ENCODE peak calls at places on chromosome 13, in six cellular contexts. I is H9, L is trophoblast cell, F is neuronal stem cell, Z is IMR-90, G is mesenchymal stem cell. H is an unnamed sample.

GRCh38 chr13:106103779-106104178 is 431.7 kb downstream of the EFNB2 start:
- DNase-seq in F (no peak), L (no peak), I (no peak), G (peak; percentile 84), Z (no peak), H (peak; percentile 77)

GRCh38 chr13:79803939-79804487 is 323.1 kb downstream of the NDFIP2 start:
- DNase-seq in F (no peak), Z (no peak), L (no peak), I (no peak), G (no peak), H (no peak)

GRCh38 chr13:77388944-77389616 is 62.2 kb upstream of the MYCBP2 start:
- DNase-seq in L (no peak), Z (no peak), G (no peak), I (no peak), F (no peak), H (no peak)

GRCh38 chr13:27339299-27339698 is 68.7 kb downstream of the RASL11A start:
- DNase-seq in L (peak; percentile 60), G (peak; percentile 47), Z (peak; percentile 42), F (no peak), I (peak; percentile 86), H (peak; percentile 90)

GRCh38 chr13:97264663-97265062 is 42.5 kb downstream of the MBNL2 start:
- DNase-seq in G (no peak), I (no peak), Z (no peak), F (no peak), L (no peak), H (no peak)

GRCh38 chr13:102914629-102914935 is 68.8 kb downstream of the ERCC5 start:
- DNase-seq in Z (no peak), F (no peak), I (no peak), G (no peak), L (no peak), H (peak; percentile 25)

GRCh38 chr13:26980099-26981031 is 191.2 kb downstream of the USP12 start:
- DNase-seq in Z (no peak), I (no peak), G (no peak), L (no peak), F (no peak), H (no peak)

GRCh38 chr13:31200636-31200970 is 828 bp downstream of the B3GLCT start:
- DNase-seq in G (peak; percentile 56), L (peak; percentile 53), Z (no peak), I (peak; percentile 47), F (peak; percentile 36), H (peak; percentile 53)

GRCh38 chr13:51305558-51305957 is 33.9 kb upstream of the SERPINE3 start:
- DNase-seq in L (no peak), I (no peak), G (no peak), F (no peak), Z (no peak), H (no peak)
- H3K4ac ChIP-seq in L (no peak overlapping the region), I (no peak overlapping the region), G (no peak overlapping the region), F (no peak overlapping the region), Z (no peak overlapping the region), H (no peak overlapping the region)

GRCh38 chr13:41837668-41838067 is 123.2 kb downstream of the VWA8 start:
- DNase-seq in L (no peak), Z (peak; percentile 12), I (no peak), G (no peak), F (no peak), H (no peak)
- H3K4ac ChIP-seq in L (no peak overlapping the region), Z (no peak overlapping the region), I (no peak overlapping the region), G (no peak overlapping the region), F (no peak overlapping the region), H (no peak overlapping the region)

DNA sequence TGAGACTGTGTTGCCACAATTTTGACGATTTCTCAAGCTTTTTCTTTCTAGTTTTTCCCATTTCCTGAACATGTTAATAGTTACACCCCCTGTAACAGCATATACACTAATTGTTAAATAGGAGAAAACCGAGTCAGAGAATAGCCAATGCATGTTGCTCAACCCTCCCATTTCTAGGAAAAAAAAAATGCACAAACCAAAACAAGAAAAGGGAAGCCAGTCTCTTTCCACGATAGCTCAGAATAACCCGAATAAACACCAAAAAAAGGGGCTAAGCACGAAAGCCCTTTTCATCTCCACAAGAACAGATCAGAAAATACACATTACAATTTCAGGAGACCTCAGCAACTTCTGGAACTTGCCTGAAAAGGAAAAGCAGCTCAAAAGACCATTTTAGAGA is 16.3 kb downstream of the LATS2 start:
- DNase-seq in G (no peak), F (no peak), L (no peak), I (no peak), Z (no peak), H (no peak)
- H3K4ac ChIP-seq in G (no peak overlapping the region), F (no peak overlapping the region), L (peak overlapping the region; percentile 41), I (no peak overlapping the region), Z (no peak overlapping the region), H (no peak overlapping the region)

DNA sequence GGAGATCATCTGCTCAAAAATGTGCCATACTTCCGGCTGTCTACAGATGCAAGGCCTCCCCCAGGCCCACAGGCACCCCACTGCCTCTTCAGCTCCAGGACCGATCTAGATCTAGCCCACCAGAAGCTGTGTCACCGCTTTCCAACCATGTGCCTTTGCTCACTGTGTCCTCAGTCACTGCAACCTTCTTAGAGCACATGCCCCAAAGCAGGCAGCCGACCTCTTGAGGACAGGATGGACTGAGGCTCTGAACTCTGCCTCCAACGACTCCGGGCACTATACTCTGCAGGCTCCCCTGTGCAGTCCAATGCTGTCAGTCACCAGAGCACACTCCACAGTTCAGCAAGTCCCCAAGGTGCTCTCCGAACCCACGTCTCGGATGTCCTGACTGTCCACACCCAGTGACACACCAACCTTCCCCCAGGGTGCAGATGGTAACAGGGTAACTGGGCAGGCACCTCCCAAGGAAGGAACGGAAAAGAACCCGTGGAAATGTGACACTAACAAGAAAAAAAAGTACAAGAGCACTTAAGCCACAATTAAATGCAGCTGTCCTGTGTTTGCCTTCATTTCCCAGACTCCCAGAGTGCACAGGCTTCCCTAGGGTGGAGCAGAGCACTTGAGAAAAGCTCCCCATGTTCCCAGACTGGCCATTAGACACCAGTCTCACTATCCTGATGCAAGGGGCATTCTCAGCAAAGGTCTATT is 4.8 kb downstream of the STK24 start:
- DNase-seq in I (no peak), Z (peak; percentile 47), F (no peak), G (peak; percentile 87), L (no peak), H (peak; percentile 22)
- H3K4ac ChIP-seq in I (no peak overlapping the region), Z (peak overlapping the region; percentile 46), F (no peak overlapping the region), G (peak overlapping the region; percentile 27), L (peak overlapping the region; percentile 12), H (no peak overlapping the region)

GRCh38 chr13:20331949-20332348 is 99.8 kb upstream of the GJB6 start:
- DNase-seq in Z (no peak), I (no peak), F (no peak), L (no peak), G (no peak), H (no peak)
- H3K4ac ChIP-seq in Z (no peak overlapping the region), I (no peak overlapping the region), F (no peak overlapping the region), L (no peak overlapping the region), G (no peak overlapping the region), H (no peak overlapping the region)

DNA sequence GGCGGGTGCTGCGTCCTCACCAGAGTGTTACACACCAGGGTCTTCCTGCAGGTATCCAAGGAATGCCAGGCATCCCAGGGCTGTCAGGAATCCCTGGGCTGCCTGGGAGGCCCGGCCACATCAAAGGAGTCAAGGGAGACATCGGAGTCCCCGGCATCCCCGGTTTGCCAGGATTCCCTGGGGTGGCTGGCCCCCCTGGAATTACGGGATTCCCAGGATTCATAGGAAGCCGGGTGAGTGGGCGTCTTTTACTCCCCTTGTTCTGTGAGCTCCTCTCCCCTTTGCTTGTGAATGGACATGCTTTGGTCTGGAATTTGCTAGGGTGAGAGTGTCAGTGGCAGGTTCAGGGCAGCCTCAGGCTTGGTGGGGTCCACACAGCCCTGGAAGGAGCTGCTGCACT is 75.9 kb downstream of the RAB20 start:
- DNase-seq in Z (no peak), I (peak; percentile 96), F (peak; percentile 56), L (peak; percentile 64), G (peak; percentile 43), H (peak; percentile 99)
- H3K4ac ChIP-seq in Z (peak overlapping the region; percentile 68), I (peak overlapping the region; percentile 15), F (no peak overlapping the region), L (peak overlapping the region; percentile 78), G (peak overlapping the region; percentile 24), H (peak overlapping the region; percentile 89)

DNA sequence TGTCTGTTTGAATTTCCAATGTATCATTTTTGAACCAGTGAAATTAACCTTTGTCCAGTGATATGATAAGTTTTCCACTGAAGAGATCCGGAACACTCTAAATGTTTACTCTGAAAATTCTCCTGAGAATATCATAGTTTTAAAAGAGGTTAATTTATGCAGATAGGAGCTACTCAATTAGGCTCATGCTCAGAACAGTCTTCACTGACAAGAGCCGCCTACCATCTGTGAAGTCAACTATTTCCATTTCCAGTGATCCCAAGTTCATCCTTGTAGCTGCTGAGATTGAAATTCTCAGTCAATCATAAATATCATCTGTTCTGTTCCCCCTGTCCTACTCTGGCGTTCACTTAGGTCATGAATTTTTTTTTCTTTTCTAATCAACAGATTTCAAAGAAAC is 467.6 kb upstream of the NBEA start:
- DNase-seq in F (no peak), L (no peak), Z (no peak), G (no peak), I (no peak), H (no peak)
- H3K4ac ChIP-seq in F (no peak overlapping the region), L (no peak overlapping the region), Z (no peak overlapping the region), G (no peak overlapping the region), I (no peak overlapping the region), H (no peak overlapping the region)

GRCh38 chr13:39484506-39485313 is 118.3 kb downstream of the LHFPL6 start:
- DNase-seq in F (no peak), G (peak; percentile 56), L (no peak), I (no peak), Z (peak; percentile 77), H (peak; percentile 38)
- H3K4ac ChIP-seq in F (no peak overlapping the region), G (no peak overlapping the region), L (no peak overlapping the region), I (no peak overlapping the region), Z (peak overlapping the region; percentile 26), H (no peak overlapping the region)

H was measured in mesendoderm.